ENCODE peak calls at places on chromosomes 16 and 17, in four cellular contexts. One of them, this sample, is unnamed.

GRCh38 chr17:64250211-64250835 is 12.7 kb downstream of the TEX2 start:
- DNase-seq in H1: no peak
- DNase-seq in H9: no peak
- DNase-seq in trophoblast cell: no peak
- DNase-seq in this sample: no peak

GRCh38 chr17:80034977-80035686 is 540 bp downstream of the TBC1D16 start:
- DNase-seq in H1: peak; percentile 75
- DNase-seq in H9: peak; percentile 25
- DNase-seq in trophoblast cell: peak; percentile 25
- DNase-seq in this sample: peak; percentile 27

GRCh38 chr16:84054271-84054670 is 11.7 kb upstream of the SLC38A8 start:
- DNase-seq in H1: no peak
- DNase-seq in H9: no peak
- DNase-seq in trophoblast cell: no peak
- DNase-seq in this sample: no peak

GRCh38 chr17:73283841-73284282 is 22.2 kb upstream of the CPSF4L start:
- DNase-seq in H1: peak; percentile 77
- DNase-seq in H9: peak; percentile 95
- DNase-seq in trophoblast cell: no peak
- DNase-seq in this sample: peak; percentile 61

GRCh38 chr16:88787579-88788314 is 2.7 kb upstream of the PIEZO1 start:
- DNase-seq in H1: no peak
- DNase-seq in H9: no peak
- DNase-seq in trophoblast cell: no peak
- DNase-seq in this sample: no peak

GRCh38 chr17:79970576-79971068 is 65.0 kb downstream of the TBC1D16 start:
- DNase-seq in H1: no peak
- DNase-seq in H9: peak; percentile 85
- DNase-seq in trophoblast cell: peak; percentile 64
- DNase-seq in this sample: no peak

GRCh38 chr17:40598928-40599627 is 33.8 kb upstream of the CCR7 start:
- DNase-seq in H1: no peak
- DNase-seq in H9: no peak
- DNase-seq in trophoblast cell: peak; percentile 29
- DNase-seq in this sample: no peak

GRCh38 chr16:84459941-84460405 is 44.5 kb downstream of the MEAK7 start:
- DNase-seq in H1: no peak
- DNase-seq in H9: no peak
- DNase-seq in trophoblast cell: no peak
- DNase-seq in this sample: no peak

GRCh38 chr17:29096094-29096493 is 53.2 kb downstream of the PIPOX start:
- DNase-seq in H1: no peak
- DNase-seq in H9: no peak
- DNase-seq in trophoblast cell: no peak
- DNase-seq in this sample: no peak

GRCh38 chr17:62755139-62755851 is 52.8 kb downstream of the MARCHF10 start:
- DNase-seq in H1: no peak
- DNase-seq in H9: peak; percentile 60
- DNase-seq in trophoblast cell: no peak
- DNase-seq in this sample: no peak

GRCh38 chr17:47703191-47703591 is 9.2 kb downstream of the TBKBP1 start:
- DNase-seq in H1: no peak
- DNase-seq in H9: peak; percentile 31
- DNase-seq in trophoblast cell: no peak
- DNase-seq in this sample: no peak

GRCh38 chr17:3569534-3570137 is 12.0 kb upstream of the TRPV3 start:
- DNase-seq in H1: no peak
- DNase-seq in H9: no peak
- DNase-seq in trophoblast cell: no peak
- DNase-seq in this sample: no peak

GRCh38 chr16:84941916-84942315 is 69.4 kb downstream of the ZDHHC7 start:
- DNase-seq in H1: no peak
- DNase-seq in H9: no peak
- DNase-seq in trophoblast cell: peak; percentile 76
- DNase-seq in this sample: no peak

GRCh38 chr17:49106366-49107210 is 26.0 kb upstream of the B4GALNT2 start:
- DNase-seq in H1: no peak
- DNase-seq in H9: no peak
- DNase-seq in trophoblast cell: peak; percentile 95
- DNase-seq in this sample: no peak

GRCh38 chr17:16491131-16491702 is 776 bp downstream of the LRRC75A start:
- DNase-seq in H1: peak; percentile 76
- DNase-seq in H9: peak; percentile 64
- DNase-seq in trophoblast cell: no peak
- DNase-seq in this sample: no peak

GRCh38 chr16:813204-813915 is 12.8 kb upstream of the GNG13 start:
- DNase-seq in H1: peak; percentile 91
- DNase-seq in H9: peak; percentile 78
- DNase-seq in trophoblast cell: peak; percentile 56
- DNase-seq in this sample: peak; percentile 49

GRCh38 chr17:4566785-4567184 is 6.4 kb upstream of the GGT6 start:
- DNase-seq in H1: peak; percentile 85
- DNase-seq in H9: peak; percentile 92
- DNase-seq in trophoblast cell: peak; percentile 82
- DNase-seq in this sample: peak; percentile 58

GRCh38 chr16:89358030-89359005 is 132.0 kb downstream of the ANKRD11 start:
- DNase-seq in H1: no peak
- DNase-seq in H9: no peak
- DNase-seq in trophoblast cell: no peak
- DNase-seq in this sample: no peak

GRCh38 chr17:36611345-36612072 is 10.1 kb downstream of the MRM1 start:
- DNase-seq in H1: no peak
- DNase-seq in H9: no peak
- DNase-seq in trophoblast cell: peak; percentile 4
- DNase-seq in this sample: no peak

GRCh38 chr16:13873835-13874438 is 46.0 kb upstream of the ERCC4 start:
- DNase-seq in H1: peak; percentile 56
- DNase-seq in H9: peak; percentile 54
- DNase-seq in trophoblast cell: peak; percentile 14
- DNase-seq in this sample: peak; percentile 55

GRCh38 chr16:53881371-53881770 is 177.4 kb downstream of the FTO start:
- DNase-seq in H1: no peak
- DNase-seq in H9: no peak
- DNase-seq in trophoblast cell: peak; percentile 44
- DNase-seq in this sample: no peak

GRCh38 chr17:61255609-61256008 is 144.0 kb upstream of the TBX2 start:
- DNase-seq in H1: no peak
- DNase-seq in H9: no peak
- DNase-seq in trophoblast cell: no peak
- DNase-seq in this sample: no peak

GRCh38 chr17:61260061-61260797 is 139.4 kb upstream of the TBX2 start:
- DNase-seq in H1: no peak
- DNase-seq in H9: no peak
- DNase-seq in trophoblast cell: no peak
- DNase-seq in this sample: no peak

GRCh38 chr17:61254894-61255293 is 144.7 kb upstream of the TBX2 start:
- DNase-seq in H1: no peak
- DNase-seq in H9: no peak
- DNase-seq in trophoblast cell: peak; percentile 20
- DNase-seq in this sample: no peak

GRCh38 chr17:61261001-61261587 is 138.5 kb upstream of the TBX2 start:
- DNase-seq in H1: no peak
- DNase-seq in H9: no peak
- DNase-seq in trophoblast cell: no peak
- DNase-seq in this sample: no peak

GRCh38 chr17:61259360-61259759 is 140.3 kb upstream of the TBX2 start:
- DNase-seq in H1: no peak
- DNase-seq in H9: no peak
- DNase-seq in trophoblast cell: no peak
- DNase-seq in this sample: no peak
- H2BK12ac ChIP-seq in H1: no peak overlapping the region
- H2BK12ac ChIP-seq in H9: no peak overlapping the region
- H2BK12ac ChIP-seq in trophoblast cell: no peak overlapping the region
- H2BK12ac ChIP-seq in this sample: no peak overlapping the region

GRCh38 chr17:77546772-77547201 is 406.0 kb downstream of the SEC14L1 start:
- DNase-seq in H1: peak; percentile 55
- DNase-seq in H9: peak; percentile 88
- DNase-seq in trophoblast cell: no peak
- DNase-seq in this sample: no peak
- H3K4me2 ChIP-seq in H1: peak overlapping the region; percentile 35
- H3K4me2 ChIP-seq in H9: peak overlapping the region; percentile 8
- H3K4me2 ChIP-seq in trophoblast cell: no peak overlapping the region
- H3K4me2 ChIP-seq in this sample: peak overlapping the region; percentile 51

DNA sequence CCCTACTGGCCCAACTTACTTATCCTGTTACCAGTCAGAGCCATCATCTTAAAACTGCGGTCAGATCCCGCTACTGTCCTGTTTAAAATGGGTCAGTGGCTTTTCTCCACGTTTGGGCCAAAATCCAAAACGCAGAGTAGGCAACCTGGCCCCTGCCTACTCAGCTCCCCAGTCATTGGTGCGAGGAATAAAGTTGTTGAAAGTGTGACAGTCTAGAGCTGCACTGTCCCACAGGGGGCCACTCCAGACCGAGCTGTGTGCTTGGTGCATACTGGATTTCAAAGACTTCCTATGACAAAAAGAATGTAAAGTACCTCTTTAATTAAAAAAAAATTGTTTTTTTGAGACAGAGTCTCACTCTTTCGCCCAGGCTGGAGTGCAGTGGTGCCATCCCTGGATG is 21.2 kb upstream of the LYRM9 start:
- DNase-seq in H1: no peak
- DNase-seq in H9: no peak
- DNase-seq in trophoblast cell: no peak
- DNase-seq in this sample: no peak
- H2BK12ac ChIP-seq in H1: no peak overlapping the region
- H2BK12ac ChIP-seq in H9: no peak overlapping the region
- H2BK12ac ChIP-seq in trophoblast cell: no peak overlapping the region
- H2BK12ac ChIP-seq in this sample: no peak overlapping the region

GRCh38 chr16:24036614-24037013 is 200.8 kb downstream of the PRKCB start:
- DNase-seq in H1: peak; percentile 70
- DNase-seq in H9: peak; percentile 55
- DNase-seq in trophoblast cell: peak; percentile 88
- DNase-seq in this sample: peak; percentile 36
- H3K4me2 ChIP-seq in H1: no peak overlapping the region
- H3K4me2 ChIP-seq in H9: no peak overlapping the region
- H3K4me2 ChIP-seq in trophoblast cell: no peak overlapping the region
- H3K4me2 ChIP-seq in this sample: no peak overlapping the region

DNA sequence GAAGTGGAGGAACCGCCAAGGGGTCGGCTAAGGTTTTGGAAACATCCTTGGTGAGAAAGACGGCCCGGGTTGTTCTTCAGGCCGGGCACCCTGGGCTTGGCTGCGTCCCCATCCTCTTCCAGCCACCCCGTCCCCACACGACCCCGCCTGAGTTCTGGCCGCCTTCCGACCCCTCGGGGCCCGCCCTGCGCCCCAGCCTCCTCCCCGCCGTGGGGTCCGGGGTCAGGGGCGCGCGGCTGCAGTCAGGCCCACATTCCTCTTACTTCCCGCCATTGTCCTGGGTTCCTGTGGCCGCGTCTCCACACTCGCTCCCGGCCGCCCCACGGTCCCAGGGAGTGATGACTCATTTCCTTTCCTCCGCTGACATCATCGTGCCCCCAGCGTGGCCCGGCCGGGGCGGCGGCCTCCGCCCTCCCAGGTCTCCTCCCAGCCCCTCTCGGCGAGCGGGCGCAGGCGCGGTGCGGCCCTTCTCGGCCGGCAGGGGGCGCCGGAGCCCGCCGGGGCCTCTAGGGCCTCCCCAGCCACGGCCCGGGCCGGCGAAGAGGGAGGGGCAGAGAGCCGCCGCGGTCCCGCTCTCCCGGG is 59.6 kb downstream of the WSB1 start:
- DNase-seq in H1: peak; percentile 90
- DNase-seq in H9: peak; percentile 94
- DNase-seq in trophoblast cell: peak; percentile 98
- DNase-seq in this sample: peak; percentile 90
- H2BK12ac ChIP-seq in H1: no peak overlapping the region
- H2BK12ac ChIP-seq in H9: no peak overlapping the region
- H2BK12ac ChIP-seq in trophoblast cell: peak overlapping the region; percentile 89
- H2BK12ac ChIP-seq in this sample: no peak overlapping the region

DNA sequence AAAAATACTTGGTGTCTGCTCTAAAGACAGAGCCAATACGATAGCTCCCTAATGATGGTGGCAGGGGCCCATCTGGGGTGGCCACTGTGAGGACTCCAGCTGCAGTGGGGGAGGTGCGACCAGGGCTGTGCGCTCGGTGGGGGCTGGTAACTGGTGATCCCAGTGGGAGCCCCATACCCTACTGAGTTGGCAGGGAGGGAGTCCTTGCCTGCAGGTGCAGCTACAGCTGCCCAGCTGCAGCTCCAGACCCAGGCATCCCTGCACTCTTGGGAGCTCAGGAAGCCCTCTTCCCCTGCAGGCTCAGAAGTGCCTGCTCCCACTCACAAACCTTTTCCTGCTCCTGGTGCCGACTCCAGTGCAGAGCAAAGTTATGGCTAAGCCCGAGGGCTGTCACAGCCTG is 31.2 kb upstream of the KIF2B start:
- DNase-seq in H1: no peak
- DNase-seq in H9: no peak
- DNase-seq in trophoblast cell: no peak
- DNase-seq in this sample: no peak
- H3K4me2 ChIP-seq in H1: no peak overlapping the region
- H3K4me2 ChIP-seq in H9: no peak overlapping the region
- H3K4me2 ChIP-seq in trophoblast cell: no peak overlapping the region
- H3K4me2 ChIP-seq in this sample: no peak overlapping the region

This sample was measured in neuronal stem cell.